ENCODE peak calls at places on chromosomes 5 and 9, in five cellular contexts. One of them, this sample, is unnamed.

GRCh38 chr9:127721391-127721821 is 5.5 kb downstream of the TTC16 start:
- DNase-seq in IMR-90: no peak
- DNase-seq in A549: peak; percentile 87
- DNase-seq in lower lobe of right lung: no peak
- DNase-seq in H9: no peak
- DNase-seq in this sample: no peak

GRCh38 chr5:25255128-25255527 is 610.4 kb upstream of the CDH10 start:
- DNase-seq in A549: peak; percentile 0
- DNase-seq in H9: no peak
- DNase-seq in lower lobe of right lung: no peak
- DNase-seq in IMR-90: no peak
- DNase-seq in this sample: no peak

GRCh38 chr5:135085133-135085935 is 51.3 kb upstream of the PITX1 start:
- DNase-seq in IMR-90: peak; percentile 23
- DNase-seq in lower lobe of right lung: no peak
- DNase-seq in A549: peak; percentile 51
- DNase-seq in H9: no peak
- DNase-seq in this sample: no peak

GRCh38 chr5:78968781-78969180 is 16.3 kb downstream of the ARSB start:
- DNase-seq in lower lobe of right lung: no peak
- DNase-seq in A549: no peak
- DNase-seq in IMR-90: no peak
- DNase-seq in H9: no peak
- DNase-seq in this sample: no peak

GRCh38 chr5:79985288-79985687 is 5.8 kb downstream of the MTX3 start:
- DNase-seq in H9: no peak
- DNase-seq in IMR-90: no peak
- DNase-seq in A549: no peak
- DNase-seq in lower lobe of right lung: no peak
- DNase-seq in this sample: no peak

GRCh38 chr9:33132249-33132772 is 34.8 kb downstream of the B4GALT1 start:
- DNase-seq in IMR-90: peak; percentile 90
- DNase-seq in H9: no peak
- DNase-seq in lower lobe of right lung: no peak
- DNase-seq in A549: peak; percentile 52
- DNase-seq in this sample: no peak

GRCh38 chr9:134597041-134597913 is 44.3 kb upstream of the COL5A1 start:
- DNase-seq in A549: peak; percentile 28
- DNase-seq in lower lobe of right lung: no peak
- DNase-seq in IMR-90: peak; percentile 66
- DNase-seq in H9: no peak
- DNase-seq in this sample: no peak

GRCh38 chr9:89623925-89624420 is 19.2 kb downstream of the GADD45G start:
- DNase-seq in H9: no peak
- DNase-seq in IMR-90: no peak
- DNase-seq in A549: no peak
- DNase-seq in lower lobe of right lung: peak; percentile 82
- DNase-seq in this sample: no peak

GRCh38 chr9:116756995-116757394 is 69.9 kb downstream of the TRIM32 start:
- DNase-seq in IMR-90: no peak
- DNase-seq in A549: no peak
- DNase-seq in lower lobe of right lung: no peak
- DNase-seq in H9: no peak
- DNase-seq in this sample: no peak

GRCh38 chr9:68685770-68686169 is 19.3 kb upstream of the PIP5K1B start:
- DNase-seq in lower lobe of right lung: no peak
- DNase-seq in H9: peak; percentile 58
- DNase-seq in IMR-90: no peak
- DNase-seq in A549: peak; percentile 39
- DNase-seq in this sample: peak; percentile 9

GRCh38 chr9:136312436-136312835 is 8.5 kb upstream of the CCDC187 start:
- DNase-seq in lower lobe of right lung: no peak
- DNase-seq in A549: peak; percentile 48
- DNase-seq in IMR-90: peak; percentile 58
- DNase-seq in H9: no peak
- DNase-seq in this sample: peak; percentile 53
- TF ChIP-seq CTCF in lower lobe of right lung: peak; percentile 69
- TF ChIP-seq CTCF in A549: peak; percentile 50
- TF ChIP-seq CTCF in IMR-90: peak; percentile 89
- TF ChIP-seq CTCF in H9: peak; percentile 61
- TF ChIP-seq CTCF in this sample: peak; percentile 63

GRCh38 chr5:37720550-37720952 is 119.3 kb downstream of the GDNF start:
- DNase-seq in H9: no peak
- DNase-seq in A549: no peak
- DNase-seq in IMR-90: no peak
- DNase-seq in lower lobe of right lung: no peak
- DNase-seq in this sample: no peak
- H3K4me1 ChIP-seq in H9: peaks cover 5% of the 10 kb centered on the region
- H3K4me1 ChIP-seq in A549: peaks cover 30% of the 10 kb centered on the region
- H3K4me1 ChIP-seq in IMR-90: peaks cover 9% of the 10 kb centered on the region
- H3K4me1 ChIP-seq in lower lobe of right lung: peaks cover 14% of the 10 kb centered on the region
- H3K4me1 ChIP-seq in this sample: peaks cover 6% of the 10 kb centered on the region

GRCh38 chr9:106339882-106340281 is 523.1 kb upstream of the ZNF462 start:
- DNase-seq in lower lobe of right lung: no peak
- DNase-seq in IMR-90: no peak
- DNase-seq in H9: no peak
- DNase-seq in A549: no peak
- DNase-seq in this sample: no peak
- TF ChIP-seq CTCF in lower lobe of right lung: no peak
- TF ChIP-seq CTCF in IMR-90: no peak
- TF ChIP-seq CTCF in H9: no peak
- TF ChIP-seq CTCF in A549: no peak
- TF ChIP-seq CTCF in this sample: no peak

GRCh38 chr9:2966846-2967372 is 123.0 kb upstream of the PUM3 start:
- DNase-seq in lower lobe of right lung: no peak
- DNase-seq in A549: no peak
- DNase-seq in H9: no peak
- DNase-seq in IMR-90: no peak
- DNase-seq in this sample: no peak

GRCh38 chr9:2967779-2968178 is 123.9 kb upstream of the PUM3 start:
- DNase-seq in lower lobe of right lung: no peak
- DNase-seq in A549: no peak
- DNase-seq in H9: no peak
- DNase-seq in IMR-90: no peak
- DNase-seq in this sample: no peak

GRCh38 chr9:2963307-2963706 is 119.4 kb upstream of the PUM3 start:
- DNase-seq in lower lobe of right lung: no peak
- DNase-seq in H9: no peak
- DNase-seq in A549: no peak
- DNase-seq in IMR-90: no peak
- DNase-seq in this sample: no peak

GRCh38 chr9:2962471-2963172 is 118.7 kb upstream of the PUM3 start:
- DNase-seq in lower lobe of right lung: no peak
- DNase-seq in IMR-90: no peak
- DNase-seq in A549: no peak
- DNase-seq in H9: no peak
- DNase-seq in this sample: no peak

GRCh38 chr9:2964485-2964884 is 120.6 kb upstream of the PUM3 start:
- DNase-seq in H9: no peak
- DNase-seq in A549: no peak
- DNase-seq in IMR-90: no peak
- DNase-seq in lower lobe of right lung: no peak
- DNase-seq in this sample: no peak
- H3K4me1 ChIP-seq in H9: no peaks in the 10 kb centered on the region
- H3K4me1 ChIP-seq in A549: no peaks in the 10 kb centered on the region
- H3K4me1 ChIP-seq in IMR-90: no peaks in the 10 kb centered on the region
- H3K4me1 ChIP-seq in lower lobe of right lung: no peaks in the 10 kb centered on the region
- H3K4me1 ChIP-seq in this sample: no peaks in the 10 kb centered on the region

This sample was measured in cardiac muscle cell.